ENCODE peak calls at places on chromosomes 3 and 15, in four cellular contexts. L is bronchial epithelial cell, I is upper lobe of right lung, J is breast epithelium. F is an unnamed sample.

GRCh38 chr15:39134282-39134681 is 446.6 kb upstream of the THBS1 start:
- DNase-seq in J (no peak), I (no peak), L (no peak), F (no peak)

GRCh38 chr3:89300976-89301375 is 193.6 kb downstream of the EPHA3 start:
- DNase-seq in L (no peak), I (no peak), J (no peak), F (peak; percentile 16)

GRCh38 chr15:48170981-48171380 is 7.1 kb downstream of the MYEF2 start:
- DNase-seq in J (no peak), I (no peak), L (no peak), F (no peak)

GRCh38 chr3:127669541-127670228 is 3.1 kb upstream of the ABTB1 start:
- DNase-seq in J (no peak), L (no peak), I (peak; percentile 39), F (no peak)

GRCh38 chr3:152269423-152270144 is 855 bp downstream of the MBNL1 start:
- DNase-seq in L (peak; percentile 69), J (no peak), I (no peak), F (peak; percentile 93)

GRCh38 chr3:120706950-120707349 is 24.9 kb upstream of the HGD start:
- DNase-seq in I (no peak), L (no peak), J (no peak), F (no peak)

GRCh38 chr3:50453907-50454306 is 49.5 kb downstream of the CACNA2D2 start:
- DNase-seq in L (no peak), I (no peak), J (no peak), F (no peak)

GRCh38 chr15:68055224-68055705 is 1.1 kb downstream of the PIAS1 start:
- DNase-seq in J (no peak), L (peak; percentile 62), I (no peak), F (peak; percentile 72)

GRCh38 chr15:83435782-83436181 is 11.4 kb upstream of the SH3GL3 start:
- DNase-seq in L (no peak), J (no peak), I (no peak), F (no peak)

GRCh38 chr3:5037828-5038227 is 58.6 kb downstream of the BHLHE40 start:
- DNase-seq in J (no peak), L (no peak), I (no peak), F (no peak)

GRCh38 chr3:177642482-177643163 is 445.3 kb upstream of the TBL1XR1 start:
- DNase-seq in J (no peak), L (no peak), I (no peak), F (no peak)

GRCh38 chr3:61778095-61778494 is 216.7 kb downstream of the PTPRG start:
- DNase-seq in J (no peak), L (no peak), I (no peak), F (no peak)

GRCh38 chr3:28765194-28765593 is 416.6 kb upstream of the AZI2 start:
- DNase-seq in I (no peak), L (no peak), J (no peak), F (no peak)

GRCh38 chr3:61252836-61253235 is 1.6 kb upstream of the FHIT start:
- DNase-seq in I (no peak), L (no peak), J (no peak), F (no peak)

GRCh38 chr15:77499087-77499765 is 78.5 kb downstream of the HMG20A start:
- DNase-seq in L (no peak), I (no peak), J (no peak), F (no peak)

GRCh38 chr15:91113036-91113435 is 13.0 kb downstream of the SV2B start:
- DNase-seq in L (no peak), J (no peak), I (no peak), F (no peak)

GRCh38 chr3:48565591-48566400 is 2.2 kb upstream of the UCN2 start:
- DNase-seq in L (peak; percentile 76), J (no peak), I (no peak), F (peak; percentile 65)

GRCh38 chr3:64318001-64318400 is 92.7 kb upstream of the PRICKLE2 start:
- DNase-seq in J (no peak), L (no peak), I (no peak), F (peak; percentile 23)

GRCh38 chr3:37308247-37308646 is 133.9 kb upstream of the LRRFIP2 start:
- DNase-seq in I (no peak), J (no peak), L (peak; percentile 27), F (peak; percentile 63)

GRCh38 chr3:140630366-140630765 is 47.5 kb upstream of the TRIM42 start:
- DNase-seq in I (no peak), J (no peak), L (peak; percentile 18), F (peak; percentile 62)

GRCh38 chr3:24496529-24497482 is 2.2 kb upstream of the THRB start:
- DNase-seq in J (no peak), I (peak; percentile 84), L (no peak), F (peak; percentile 83)

GRCh38 chr15:80191897-80192595 is 39.2 kb downstream of the FAH start:
- DNase-seq in I (no peak), L (no peak), J (no peak), F (no peak)

GRCh38 chr15:85793641-85794597 is 806 bp downstream of the KLHL25 start:
- DNase-seq in J (no peak), L (no peak), I (peak; percentile 76), F (peak; percentile 30)

GRCh38 chr3:58647661-58648141 is 18.9 kb downstream of the FAM3D start:
- DNase-seq in L (peak; percentile 59), J (no peak), I (no peak), F (no peak)

GRCh38 chr3:147816770-147817169 is 407.6 kb downstream of the ZIC1 start:
- DNase-seq in I (no peak), J (no peak), L (no peak), F (peak; percentile 47)

GRCh38 chr3:53109190-53109589 is 21.0 kb downstream of the RFT1 start:
- DNase-seq in L (peak; percentile 97), I (no peak), J (no peak), F (peak; percentile 90)

GRCh38 chr15:31472636-31473383 is 146.2 kb downstream of the KLF13 start:
- DNase-seq in I (no peak), L (no peak), J (no peak), F (peak; percentile 85)

DNA sequence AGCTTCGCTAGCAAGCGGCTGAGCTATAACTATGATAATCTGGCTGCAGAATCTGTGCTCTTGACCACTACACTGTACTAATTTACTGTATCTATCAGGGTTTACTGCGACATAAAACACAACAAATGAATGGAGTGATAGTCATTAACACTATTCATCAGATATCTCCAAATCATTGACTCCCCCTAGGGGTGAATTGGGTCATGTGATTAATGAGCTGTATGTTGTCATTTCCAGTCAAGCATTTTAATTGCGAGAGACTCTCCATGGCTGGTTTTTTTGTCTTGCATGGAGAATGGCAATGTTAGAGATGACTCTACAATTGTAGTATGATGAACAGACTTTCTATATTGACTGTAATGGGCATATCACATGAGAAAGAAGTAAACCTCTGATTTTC is 10.5 kb upstream of the TM4SF18 start:
- DNase-seq in L (peak; percentile 33), I (no peak), J (no peak), F (no peak)
- TF ChIP-seq CTCF in L (no peak), I (no peak), J (no peak), F (no peak)

DNA sequence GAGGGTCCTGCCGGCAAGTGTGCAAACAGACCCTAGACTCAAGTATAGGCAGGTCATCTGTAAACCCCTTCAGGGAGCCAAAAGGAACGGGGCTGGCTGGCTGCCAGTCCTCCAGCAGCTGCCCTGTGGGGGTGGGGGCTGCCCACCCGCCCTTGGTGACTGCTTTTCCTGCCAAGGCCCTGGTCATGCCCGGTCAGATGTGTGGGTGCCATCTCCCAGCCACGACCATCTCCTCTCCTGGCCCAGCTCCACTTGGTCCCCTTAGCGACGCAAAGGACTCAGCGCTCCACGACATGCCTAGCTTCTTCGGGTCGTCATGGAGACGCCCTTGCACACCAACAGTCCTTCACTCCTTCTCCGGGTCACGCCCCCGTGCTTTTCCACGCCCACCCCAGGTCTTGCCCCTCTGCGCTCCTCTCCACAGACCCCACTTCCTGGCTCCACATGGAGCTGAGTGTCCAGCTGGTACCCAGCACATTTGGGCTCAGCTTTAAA is 2.4 kb downstream of the MUC4 start:
- DNase-seq in I (no peak), L (no peak), J (peak; percentile 38), F (no peak)
- H3K4me3 ChIP-seq in I (no peak overlapping the region), L (no peak overlapping the region), J (no peak overlapping the region), F (no peak overlapping the region)

DNA sequence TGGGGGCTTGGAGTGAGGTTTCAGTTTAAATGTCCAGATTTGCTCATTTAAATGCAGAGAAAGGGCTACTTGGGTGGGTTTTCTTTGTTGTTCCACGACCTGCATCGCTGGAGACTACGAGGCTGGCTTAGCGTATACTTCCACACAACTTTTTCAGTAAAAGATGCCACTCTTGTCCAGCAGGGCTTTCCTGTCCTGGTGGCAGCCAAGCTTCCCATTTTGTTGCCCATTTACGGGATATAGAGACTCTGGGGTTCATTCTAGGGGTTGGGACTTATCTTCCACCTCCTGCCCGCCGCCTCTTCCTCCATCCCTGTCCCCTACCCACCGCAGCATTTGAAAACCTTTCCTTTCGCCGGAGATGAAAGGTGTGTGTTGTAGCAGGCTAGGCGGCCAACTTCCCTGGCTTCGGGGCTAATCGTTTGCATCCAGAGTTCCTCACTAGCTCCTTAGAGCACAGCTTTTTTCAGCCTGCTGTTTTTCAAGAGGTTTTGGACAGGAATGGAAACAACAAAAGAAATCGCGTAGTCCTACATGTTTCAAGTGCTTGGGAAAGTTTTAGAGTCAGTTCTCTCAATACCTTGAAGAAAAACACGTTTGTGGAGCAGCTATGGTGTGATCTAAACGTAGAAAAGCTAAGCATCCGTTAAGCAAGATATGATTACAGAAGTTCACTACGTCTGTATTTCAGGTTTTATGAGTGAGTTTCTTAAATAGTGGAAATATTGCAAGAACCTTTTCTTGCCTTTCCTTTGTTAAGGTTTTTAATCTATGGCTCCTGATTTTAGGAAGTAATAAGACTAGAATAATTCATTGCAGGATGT is 843 bp downstream of the CHRNA5 start:
- DNase-seq in L (peak; percentile 26), I (no peak), J (no peak), F (peak; percentile 20)
- TF ChIP-seq CTCF in L (no peak), I (no peak), J (peak; percentile 33), F (peak; percentile 26)

GRCh38 chr15:99322643-99323405 is 71.5 kb downstream of the LRRC28 start:
- DNase-seq in L (peak; percentile 56), J (no peak), I (no peak), F (peak; percentile 20)

GRCh38 chr15:99324700-99325099 is 73.4 kb downstream of the LRRC28 start:
- DNase-seq in J (no peak), L (no peak), I (no peak), F (no peak)

GRCh38 chr15:99321477-99321876 is 70.2 kb downstream of the LRRC28 start:
- DNase-seq in J (no peak), L (peak; percentile 84), I (no peak), F (no peak)

GRCh38 chr15:99326235-99326634 is 75.0 kb downstream of the LRRC28 start:
- DNase-seq in J (no peak), I (no peak), L (peak; percentile 80), F (no peak)

DNA sequence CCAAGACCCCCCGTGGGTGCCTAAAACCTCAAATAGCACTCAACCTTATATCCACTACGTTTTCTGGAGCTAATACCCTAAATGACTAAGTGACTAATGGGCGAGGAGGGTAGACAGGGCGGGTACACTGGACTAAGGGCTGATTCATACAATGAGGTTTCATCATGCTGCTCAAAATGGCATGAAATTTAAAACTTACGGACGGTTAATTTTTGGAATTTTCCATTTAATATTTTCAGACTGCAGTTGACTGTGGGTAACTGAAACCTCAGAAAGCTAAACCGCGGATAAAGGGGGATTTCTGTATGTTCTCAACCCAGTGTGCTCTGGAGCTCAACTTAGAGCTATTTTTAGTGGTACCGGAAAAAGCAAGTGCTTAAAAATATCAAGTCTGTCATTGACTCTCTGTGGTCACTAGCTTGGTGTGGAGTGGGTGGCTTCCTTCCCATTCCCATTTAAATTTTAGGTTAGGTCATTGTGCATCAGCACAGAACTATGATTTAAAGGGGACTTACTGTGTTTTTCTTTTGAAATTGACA is 72.9 kb downstream of the LRRC28 start:
- DNase-seq in L (peak; percentile 91), I (no peak), J (no peak), F (peak; percentile 88)
- H3K4me3 ChIP-seq in L (peak overlapping the region; percentile 7), I (no peak overlapping the region), J (no peak overlapping the region), F (peak overlapping the region; percentile 24)

GRCh38 chr3:123412076-123412475 is 36.8 kb downstream of the ADCY5 start:
- DNase-seq in J (no peak), L (no peak), I (no peak), F (no peak)
- TF ChIP-seq CTCF in J (no peak), L (no peak), I (no peak), F (no peak)